ENCODE peak calls at places on chromosome 6, in eight cellular contexts. T is colonic mucosa; S is left ventricle myocardium inferior; O is CD8-positive, alpha-beta T cell; D is PC-3; K is stomach; C is hepatocyte; P is MM.1S. W is an unnamed sample.

GRCh38 chr6:161273356-161273751 is 507 bp downstream of the AGPAT4 start:
- DNase-seq in T (no peak), S (no peak), O (peak; percentile 25), D (peak; percentile 26), K (no peak), C (peak; percentile 49), P (no peak), W (peak; percentile 29)

GRCh38 chr6:44034931-44035345 is 92.3 kb downstream of the MRPL14 start:
- DNase-seq in T (no peak), S (no peak), O (no peak), D (peak; percentile 85), K (no peak), C (no peak), P (no peak), W (no peak)

GRCh38 chr6:11111769-11112437 is 378 bp upstream of the ERVFRD-1 start:
- DNase-seq in T (peak; percentile 18), S (no peak), O (no peak), D (no peak), K (no peak), C (peak; percentile 61), P (no peak), W (peak; percentile 73)

GRCh38 chr6:105346052-105346451 is 56.8 kb downstream of the PREP start:
- DNase-seq in T (no peak), S (no peak), O (no peak), D (peak; percentile 36), K (no peak), C (peak; percentile 9), P (no peak), W (no peak)

GRCh38 chr6:11043552-11043960 is 549 bp downstream of the ELOVL2 start:
- DNase-seq in T (no peak), S (no peak), O (no peak), D (no peak), K (no peak), C (peak; percentile 32), P (no peak), W (no peak)

GRCh38 chr6:14412026-14412425 is 294.5 kb downstream of the CD83 start:
- DNase-seq in T (no peak), S (no peak), O (no peak), D (peak; percentile 15), K (no peak), C (no peak), P (no peak), W (no peak)

GRCh38 chr6:46453756-46454316 is 37.4 kb downstream of the RCAN2 start:
- DNase-seq in T (no peak), S (no peak), O (no peak), D (peak; percentile 24), K (no peak), C (no peak), P (no peak), W (no peak)

GRCh38 chr6:46134216-46134615 is 4.4 kb downstream of the ENPP4 start:
- DNase-seq in T (no peak), S (no peak), O (no peak), D (no peak), K (no peak), C (no peak), P (no peak), W (no peak)

GRCh38 chr6:158869010-158869603 is 49.9 kb upstream of the EZR start:
- DNase-seq in T (no peak), S (no peak), O (no peak), D (peak; percentile 38), K (no peak), C (no peak), P (no peak), W (peak; percentile 67)

GRCh38 chr6:156595481-156595880 is 181.7 kb upstream of the ARID1B start:
- DNase-seq in T (no peak), S (no peak), O (no peak), D (peak; percentile 15), K (no peak), C (no peak), P (no peak), W (no peak)

GRCh38 chr6:166998256-166999144 is 697 bp upstream of the CEP43 start:
- DNase-seq in T (peak; percentile 38), S (peak; percentile 26), O (no peak), D (no peak), K (peak; percentile 27), C (peak; percentile 39), P (no peak), W (peak; percentile 30)

GRCh38 chr6:296151-297122 is 4.2 kb downstream of the DUSP22 start:
- DNase-seq in T (no peak), S (no peak), O (no peak), D (no peak), K (no peak), C (no peak), P (peak; percentile 60), W (no peak)

GRCh38 chr6:79469381-79470246 is 67.6 kb downstream of the LCA5 start:
- DNase-seq in T (no peak), S (no peak), O (no peak), D (peak; percentile 19), K (no peak), C (no peak), P (no peak), W (no peak)

GRCh38 chr6:45538636-45539035 is 160.9 kb upstream of the SUPT3H start:
- DNase-seq in T (no peak), S (no peak), O (no peak), D (no peak), K (no peak), C (peak; percentile 19), P (no peak), W (no peak)

GRCh38 chr6:80425089-80425823 is 318.8 kb downstream of the BCKDHB start:
- DNase-seq in T (no peak), S (no peak), O (no peak), D (peak; percentile 55), K (no peak), C (no peak), P (no peak), W (no peak)

GRCh38 chr6:42400031-42400760 is 51.5 kb downstream of the TRERF1 start:
- DNase-seq in T (no peak), S (no peak), O (no peak), D (no peak), K (no peak), C (no peak), P (no peak), W (no peak)

GRCh38 chr6:137571854-137572253 is 77.7 kb upstream of the OLIG3 start:
- DNase-seq in T (peak; percentile 55), S (no peak), O (peak; percentile 42), D (peak; percentile 66), K (peak; percentile 54), C (peak; percentile 37), P (peak; percentile 65), W (peak; percentile 58)

GRCh38 chr6:109406196-109406595 is 23.9 kb upstream of the CD164 start:
- DNase-seq in T (no peak), S (no peak), O (no peak), D (no peak), K (no peak), C (no peak), P (no peak), W (no peak)

DNA sequence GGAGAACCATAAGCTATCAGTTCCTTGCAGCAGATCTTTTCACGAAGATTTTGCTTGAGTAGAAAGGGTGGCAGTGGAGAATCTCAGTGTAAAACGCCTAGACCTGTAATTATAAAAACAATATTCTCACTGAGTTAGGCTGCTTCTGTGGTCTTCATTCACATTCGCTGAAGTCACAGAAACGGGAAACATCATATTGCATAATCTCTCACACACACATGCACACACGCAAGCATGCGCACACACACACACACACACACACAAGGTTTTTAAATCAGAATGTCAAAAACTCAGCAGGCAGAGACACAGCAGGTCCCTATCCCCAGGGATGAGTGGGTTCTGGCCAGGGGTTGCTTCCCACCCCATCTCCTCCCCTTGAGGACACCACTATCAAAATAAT is 175.5 kb downstream of the ATXN1 start:
- DNase-seq in T (no peak), S (no peak), O (no peak), D (no peak), K (no peak), C (no peak), P (no peak), W (no peak)
- H3K9me3 ChIP-seq in T (no peaks in the 10 kb centered on the region), S (no peaks in the 10 kb centered on the region), O (no peaks in the 10 kb centered on the region), D (no peaks in the 10 kb centered on the region), K (no peaks in the 10 kb centered on the region), C (no peaks in the 10 kb centered on the region), P (no peaks in the 10 kb centered on the region), W (no peaks in the 10 kb centered on the region)

DNA sequence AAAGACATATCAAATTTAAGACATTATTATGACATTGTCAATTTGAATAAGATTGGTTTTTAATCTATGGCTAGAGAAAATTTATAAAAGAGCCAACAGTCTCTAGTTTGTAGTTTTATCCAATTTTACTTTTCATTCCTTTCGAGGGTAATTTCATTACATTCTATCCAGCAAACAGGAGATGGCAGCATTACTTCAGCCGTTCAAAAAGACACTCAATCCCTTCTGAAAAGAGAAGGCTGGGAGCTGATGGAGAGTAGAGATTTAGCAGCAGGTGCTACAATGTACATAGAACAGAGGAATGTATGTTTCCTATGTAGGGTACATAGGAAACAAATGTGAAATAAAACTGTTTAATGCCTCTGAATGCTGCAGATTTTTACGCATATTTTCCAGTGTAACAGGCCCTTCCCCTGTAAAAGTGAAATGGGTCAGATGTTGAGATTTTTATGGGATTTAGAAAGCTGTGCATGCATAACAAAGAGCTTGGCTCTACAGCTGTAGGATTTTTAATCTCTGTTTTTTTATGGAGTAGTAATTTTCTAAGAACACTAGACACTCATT is 15.9 kb downstream of the RPS12 start:
- DNase-seq in T (no peak), S (no peak), O (no peak), D (peak; percentile 60), K (no peak), C (peak; percentile 54), P (peak; percentile 49), W (peak; percentile 39)
- TF ChIP-seq CTCF in T (no peak), S (peak; percentile 58), O (no peak), D (peak; percentile 73), K (peak; percentile 20), C (peak; percentile 77), P (peak; percentile 31), W (peak; percentile 55)

DNA sequence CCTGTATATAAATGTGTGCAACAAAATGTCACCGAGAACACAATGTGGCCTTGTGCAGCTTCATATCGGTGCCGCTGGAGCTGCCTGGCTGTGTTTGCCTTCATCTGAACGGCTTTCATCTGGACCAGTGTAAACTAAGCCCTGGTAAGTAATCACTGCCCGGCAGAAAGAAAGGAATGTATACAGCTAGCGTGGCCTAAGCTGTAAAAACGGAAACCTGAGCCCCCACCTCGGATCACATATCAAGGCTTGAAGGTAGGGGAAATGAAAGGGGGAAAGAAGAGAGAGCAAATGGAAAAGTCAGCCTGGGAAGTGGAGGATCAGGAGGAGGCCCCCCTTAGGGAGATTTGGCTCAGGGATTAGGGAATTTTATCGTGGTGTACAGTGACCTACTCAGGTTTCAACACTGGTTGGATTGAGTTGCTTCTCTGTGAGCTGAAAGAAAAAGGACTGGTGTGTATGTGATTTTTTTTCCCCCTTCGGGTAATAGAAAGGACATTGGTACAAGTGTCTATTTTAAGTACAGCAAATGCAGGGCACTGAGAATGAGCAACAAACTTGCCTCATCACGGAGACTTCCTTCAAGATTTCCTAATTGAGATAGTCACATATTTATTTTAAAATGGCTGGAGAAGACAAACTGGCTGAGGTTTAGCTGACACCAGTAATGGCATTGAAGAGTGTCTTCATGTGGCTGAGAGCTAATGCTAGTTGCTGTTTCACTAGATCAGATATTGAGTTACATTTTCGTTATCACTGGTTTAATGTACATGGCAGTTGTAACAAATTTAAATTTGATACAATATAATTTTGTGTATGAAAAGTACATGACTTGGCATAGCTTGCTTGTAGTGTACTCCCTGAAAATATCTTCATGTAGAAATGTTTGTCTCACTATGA is 3.5 kb downstream of the SOBP start:
- DNase-seq in T (no peak), S (no peak), O (no peak), D (no peak), K (peak; percentile 57), C (peak; percentile 31), P (no peak), W (peak; percentile 17)
- H3K4me3 ChIP-seq in T (no peak overlapping the region), S (peak overlapping the region; percentile 93), O (no peak overlapping the region), D (no peak overlapping the region), K (peak overlapping the region; percentile 94), C (peak overlapping the region; percentile 9), P (no peak overlapping the region), W (no peak overlapping the region)

GRCh38 chr6:168373389-168373788 is 53.8 kb upstream of the DACT2 start:
- DNase-seq in T (no peak), S (no peak), O (no peak), D (no peak), K (no peak), C (no peak), P (no peak), W (no peak)
- H3K9me3 ChIP-seq in T (no peaks in the 10 kb centered on the region), S (no peaks in the 10 kb centered on the region), O (no peaks in the 10 kb centered on the region), D (no peaks in the 10 kb centered on the region), K (no peaks in the 10 kb centered on the region), C (no peaks in the 10 kb centered on the region), P (no peaks in the 10 kb centered on the region), W (no peaks in the 10 kb centered on the region)